ENCODE peak calls at places on chromosomes 3 and 15, in four cellular contexts. R, V, P and N are unnamed samples.
A peak's percentile ranks its signal among the peaks of the same experiment; 100 is the strongest.

GRCh38 chr15:77266708-77267387 is 153.1 kb downstream of the PEAK1 start:
- DNase-seq in R (no peak), V (no peak), P (no peak), N (peak; percentile 16)

GRCh38 chr15:41894791-41895463 is 1.1 kb upstream of the SPTBN5 start:
- DNase-seq in R (peak; percentile 78), V (peak; percentile 43), P (peak; percentile 78), N (peak; percentile 93)

GRCh38 chr15:39602143-39602542 is 21.3 kb downstream of the THBS1 start:
- DNase-seq in R (no peak), V (no peak), P (no peak), N (no peak)

GRCh38 chr15:23372284-23372683 is 17.7 kb downstream of the GOLGA8S start:
- DNase-seq in R (no peak), V (no peak), P (no peak), N (no peak)

GRCh38 chr15:99438691-99439523 is 126.9 kb upstream of the MEF2A start:
- DNase-seq in R (no peak), V (no peak), P (no peak), N (peak; percentile 30)

GRCh38 chr3:140238646-140239314 is 303.8 kb downstream of the CLSTN2 start:
- DNase-seq in R (no peak), V (no peak), P (no peak), N (no peak)

GRCh38 chr3:141737108-141737507 is 990 bp upstream of the RNF7 start:
- DNase-seq in R (no peak), V (no peak), P (no peak), N (no peak)

GRCh38 chr15:85976986-85977385 is 102.7 kb upstream of the AGBL1 start:
- DNase-seq in R (no peak), V (no peak), P (no peak), N (no peak)

GRCh38 chr3:57787867-57788623 is 31.9 kb downstream of the SLMAP start:
- DNase-seq in R (no peak), V (no peak), P (no peak), N (no peak)

GRCh38 chr3:194196876-194197275 is 60.9 kb downstream of the HES1 start:
- DNase-seq in R (no peak), V (no peak), P (no peak), N (no peak)

GRCh38 chr3:8888296-8888915 is 74.9 kb downstream of the RAD18 start:
- DNase-seq in R (no peak), V (no peak), P (no peak), N (peak; percentile 48)

GRCh38 chr15:85582076-85582718 is 201.8 kb downstream of the AKAP13 start:
- DNase-seq in R (peak; percentile 18), V (peak; percentile 62), P (no peak), N (peak; percentile 47)

GRCh38 chr15:22873204-22873701 is 34.8 kb downstream of the NIPA2 start:
- DNase-seq in R (no peak), V (no peak), P (no peak), N (peak; percentile 67)

GRCh38 chr3:132549890-132550578 is 47.0 kb upstream of the ACKR4 start:
- DNase-seq in R (no peak), V (no peak), P (no peak), N (peak; percentile 54)

GRCh38 chr15:82919231-82919886 is 33.2 kb downstream of the HOMER2 start:
- DNase-seq in R (no peak), V (peak; percentile 33), P (peak; percentile 50), N (no peak)

GRCh38 chr3:33652736-33653135 is 65.3 kb downstream of the CLASP2 start:
- DNase-seq in R (no peak), V (no peak), P (no peak), N (no peak)

GRCh38 chr15:71932689-71933088 is 122.3 kb downstream of the NR2E3 start:
- DNase-seq in R (no peak), V (no peak), P (no peak), N (no peak)

GRCh38 chr3:43894176-43895049 is 203.7 kb downstream of the ABHD5 start:
- DNase-seq in R (no peak), V (peak; percentile 20), P (peak; percentile 46), N (peak; percentile 76)

GRCh38 chr3:157329541-157329940 is 107.1 kb upstream of the PTX3 start:
- DNase-seq in R (no peak), V (no peak), P (no peak), N (peak; percentile 34)

GRCh38 chr15:52857937-52858336 is 67.8 kb upstream of the ONECUT1 start:
- DNase-seq in R (no peak), V (no peak), P (no peak), N (no peak)

GRCh38 chr15:37793851-37794250 is 140.6 kb upstream of the TMCO5A start:
- DNase-seq in R (no peak), V (no peak), P (no peak), N (no peak)

GRCh38 chr3:54122046-54122801 is at the start of gene CACNA2D3:
- DNase-seq in R (no peak), V (peak; percentile 56), P (peak; percentile 61), N (no peak)

GRCh38 chr15:56608140-56608778 is 125.0 kb downstream of the ZNF280D start:
- DNase-seq in R (no peak), V (no peak), P (no peak), N (no peak)

GRCh38 chr15:49830411-49830810 is 209.6 kb downstream of the DTWD1 start:
- DNase-seq in R (no peak), V (no peak), P (no peak), N (no peak)

GRCh38 chr15:40420793-40421192 is 15.2 kb downstream of the IVD start:
- DNase-seq in R (no peak), V (peak; percentile 91), P (no peak), N (no peak)

GRCh38 chr15:71380345-71380744 is 265.1 kb downstream of the THSD4 start:
- DNase-seq in R (no peak), V (no peak), P (no peak), N (no peak)

GRCh38 chr3:149702691-149703426 is 45.0 kb upstream of the WWTR1 start:
- DNase-seq in R (no peak), V (no peak), P (no peak), N (peak; percentile 90)

GRCh38 chr3:83842511-83842910 is 1116.3 kb upstream of the CADM2 start:
- DNase-seq in R (no peak), V (no peak), P (no peak), N (no peak)

GRCh38 chr3:120147072-120147871 is 53.0 kb upstream of the GSK3B start:
- DNase-seq in R (peak; percentile 27), V (peak; percentile 83), P (no peak), N (no peak)

GRCh38 chr3:192929146-192929545 is 11.5 kb upstream of the MB21D2 start:
- DNase-seq in R (no peak), V (no peak), P (no peak), N (no peak)

GRCh38 chr3:195187609-195188529 is 83.1 kb downstream of the XXYLT1 start:
- DNase-seq in R (no peak), V (no peak), P (no peak), N (peak; percentile 52)

GRCh38 chr3:13671536-13672233 is 122.8 kb downstream of the FBLN2 start:
- DNase-seq in R (no peak), V (no peak), P (no peak), N (peak; percentile 38)

GRCh38 chr3:105364113-105364512 is 2.6 kb upstream of the ALCAM start:
- DNase-seq in R (no peak), V (no peak), P (no peak), N (no peak)